ENCODE peak calls at places on chromosomes 13 and 19, in nine cellular contexts. One of them, this sample, is unnamed.

GRCh38 chr19:14440049-14440448 is 6.9 kb downstream of the PKN1 start:
- DNase-seq in brain microvascular endothelial cell: no peak
- DNase-seq in Caco-2: no peak
- DNase-seq in AG10803: no peak
- DNase-seq in neural progenitor cell: no peak
- DNase-seq in tibial nerve: peak
- DNase-seq in CD8-positive, alpha-beta T cell: peak
- DNase-seq in prostate gland: no peak
- DNase-seq in GM23248: no peak
- DNase-seq in this sample: peak

GRCh38 chr19:19740755-19741154 is 7.8 kb upstream of the ZNF14 start:
- DNase-seq in tibial nerve: no peak
- DNase-seq in CD8-positive, alpha-beta T cell: no peak
- DNase-seq in neural progenitor cell: no peak
- DNase-seq in Caco-2: no peak
- DNase-seq in AG10803: no peak
- DNase-seq in prostate gland: no peak
- DNase-seq in brain microvascular endothelial cell: no peak
- DNase-seq in GM23248: no peak
- DNase-seq in this sample: no peak

GRCh38 chr13:22915442-22916082 is 265.2 kb upstream of the SGCG start:
- DNase-seq in GM23248: peak
- DNase-seq in brain microvascular endothelial cell: peak
- DNase-seq in Caco-2: peak
- DNase-seq in neural progenitor cell: peak
- DNase-seq in prostate gland: peak
- DNase-seq in AG10803: peak
- DNase-seq in CD8-positive, alpha-beta T cell: no peak
- DNase-seq in tibial nerve: no peak
- DNase-seq in this sample: peak

GRCh38 chr19:3097442-3097871 is 3.3 kb downstream of the GNA11 start:
- DNase-seq in AG10803: no peak
- DNase-seq in GM23248: peak
- DNase-seq in brain microvascular endothelial cell: no peak
- DNase-seq in Caco-2: no peak
- DNase-seq in prostate gland: no peak
- DNase-seq in neural progenitor cell: no peak
- DNase-seq in CD8-positive, alpha-beta T cell: no peak
- DNase-seq in tibial nerve: no peak
- DNase-seq in this sample: no peak

GRCh38 chr13:48526269-48526668 is 6.6 kb downstream of the RCBTB2 start:
- DNase-seq in neural progenitor cell: no peak
- DNase-seq in tibial nerve: no peak
- DNase-seq in prostate gland: no peak
- DNase-seq in AG10803: no peak
- DNase-seq in CD8-positive, alpha-beta T cell: peak
- DNase-seq in brain microvascular endothelial cell: no peak
- DNase-seq in Caco-2: no peak
- DNase-seq in GM23248: no peak
- DNase-seq in this sample: no peak

GRCh38 chr13:100306444-100306999 is 217.6 kb downstream of the PCCA start:
- DNase-seq in tibial nerve: no peak
- DNase-seq in GM23248: no peak
- DNase-seq in neural progenitor cell: no peak
- DNase-seq in CD8-positive, alpha-beta T cell: no peak
- DNase-seq in brain microvascular endothelial cell: no peak
- DNase-seq in AG10803: no peak
- DNase-seq in Caco-2: no peak
- DNase-seq in prostate gland: no peak
- DNase-seq in this sample: no peak

GRCh38 chr13:110767476-110767875 is 54.0 kb downstream of the ING1 start:
- DNase-seq in brain microvascular endothelial cell: no peak
- DNase-seq in tibial nerve: no peak
- DNase-seq in AG10803: no peak
- DNase-seq in prostate gland: no peak
- DNase-seq in CD8-positive, alpha-beta T cell: no peak
- DNase-seq in Caco-2: no peak
- DNase-seq in GM23248: no peak
- DNase-seq in neural progenitor cell: no peak
- DNase-seq in this sample: no peak

GRCh38 chr13:34719060-34719875 is 222.8 kb upstream of the NBEA start:
- DNase-seq in neural progenitor cell: peak
- DNase-seq in Caco-2: no peak
- DNase-seq in CD8-positive, alpha-beta T cell: no peak
- DNase-seq in GM23248: no peak
- DNase-seq in AG10803: no peak
- DNase-seq in brain microvascular endothelial cell: no peak
- DNase-seq in tibial nerve: no peak
- DNase-seq in prostate gland: no peak
- DNase-seq in this sample: no peak

GRCh38 chr13:49620170-49620621 is 8.1 kb upstream of the ARL11 start:
- DNase-seq in CD8-positive, alpha-beta T cell: no peak
- DNase-seq in brain microvascular endothelial cell: no peak
- DNase-seq in Caco-2: peak
- DNase-seq in prostate gland: no peak
- DNase-seq in neural progenitor cell: no peak
- DNase-seq in tibial nerve: no peak
- DNase-seq in AG10803: no peak
- DNase-seq in GM23248: peak
- DNase-seq in this sample: peak

GRCh38 chr13:76769238-76769859 is 116.9 kb downstream of the KCTD12 start:
- DNase-seq in GM23248: no peak
- DNase-seq in tibial nerve: no peak
- DNase-seq in Caco-2: no peak
- DNase-seq in CD8-positive, alpha-beta T cell: no peak
- DNase-seq in brain microvascular endothelial cell: no peak
- DNase-seq in neural progenitor cell: no peak
- DNase-seq in prostate gland: no peak
- DNase-seq in AG10803: peak
- DNase-seq in this sample: no peak

GRCh38 chr13:73369095-73369494 is 310.3 kb downstream of the KLF5 start:
- DNase-seq in tibial nerve: no peak
- DNase-seq in Caco-2: no peak
- DNase-seq in prostate gland: no peak
- DNase-seq in GM23248: no peak
- DNase-seq in AG10803: no peak
- DNase-seq in neural progenitor cell: no peak
- DNase-seq in brain microvascular endothelial cell: no peak
- DNase-seq in CD8-positive, alpha-beta T cell: no peak
- DNase-seq in this sample: no peak

GRCh38 chr13:50410921-50411712 is 395.9 kb downstream of the KCNRG start:
- DNase-seq in prostate gland: no peak
- DNase-seq in Caco-2: peak
- DNase-seq in neural progenitor cell: no peak
- DNase-seq in AG10803: peak
- DNase-seq in tibial nerve: no peak
- DNase-seq in brain microvascular endothelial cell: peak
- DNase-seq in GM23248: peak
- DNase-seq in CD8-positive, alpha-beta T cell: no peak
- DNase-seq in this sample: peak

GRCh38 chr13:114212096-114212495 is 22.6 kb upstream of the CDC16 start:
- DNase-seq in GM23248: peak
- DNase-seq in Caco-2: no peak
- DNase-seq in tibial nerve: no peak
- DNase-seq in brain microvascular endothelial cell: peak
- DNase-seq in prostate gland: no peak
- DNase-seq in neural progenitor cell: no peak
- DNase-seq in AG10803: no peak
- DNase-seq in CD8-positive, alpha-beta T cell: peak
- DNase-seq in this sample: no peak

GRCh38 chr19:34173145-34173956 is 1.0 kb downstream of the LSM14A start:
- DNase-seq in AG10803: peak
- DNase-seq in CD8-positive, alpha-beta T cell: peak
- DNase-seq in tibial nerve: peak
- DNase-seq in Caco-2: peak
- DNase-seq in brain microvascular endothelial cell: no peak
- DNase-seq in GM23248: peak
- DNase-seq in prostate gland: peak
- DNase-seq in neural progenitor cell: peak
- DNase-seq in this sample: no peak

GRCh38 chr13:84668637-84669036 is 786.4 kb upstream of the SLITRK1 start:
- DNase-seq in GM23248: no peak
- DNase-seq in neural progenitor cell: no peak
- DNase-seq in Caco-2: no peak
- DNase-seq in CD8-positive, alpha-beta T cell: no peak
- DNase-seq in tibial nerve: no peak
- DNase-seq in brain microvascular endothelial cell: no peak
- DNase-seq in AG10803: no peak
- DNase-seq in prostate gland: no peak
- DNase-seq in this sample: no peak

GRCh38 chr13:43401364-43401763 is 378.0 kb downstream of the DNAJC15 start:
- DNase-seq in prostate gland: no peak
- DNase-seq in brain microvascular endothelial cell: no peak
- DNase-seq in CD8-positive, alpha-beta T cell: no peak
- DNase-seq in neural progenitor cell: no peak
- DNase-seq in tibial nerve: no peak
- DNase-seq in GM23248: no peak
- DNase-seq in AG10803: no peak
- DNase-seq in Caco-2: no peak
- DNase-seq in this sample: no peak

GRCh38 chr19:1907563-1908363 is 2.6 kb downstream of the ADAT3 start:
- DNase-seq in GM23248: peak
- DNase-seq in Caco-2: peak
- DNase-seq in prostate gland: no peak
- DNase-seq in AG10803: no peak
- DNase-seq in neural progenitor cell: no peak
- DNase-seq in tibial nerve: no peak
- DNase-seq in brain microvascular endothelial cell: no peak
- DNase-seq in CD8-positive, alpha-beta T cell: no peak
- DNase-seq in this sample: peak
- H3K4me3 ChIP-seq in GM23248: no peak
- H3K4me3 ChIP-seq in Caco-2: no peak
- H3K4me3 ChIP-seq in prostate gland: peak
- H3K4me3 ChIP-seq in AG10803: no peak
- H3K4me3 ChIP-seq in neural progenitor cell: no peak
- H3K4me3 ChIP-seq in tibial nerve: no peak
- H3K4me3 ChIP-seq in brain microvascular endothelial cell: peak
- H3K4me3 ChIP-seq in CD8-positive, alpha-beta T cell: no peak
- H3K4me3 ChIP-seq in this sample: no peak

GRCh38 chr19:41546386-41546789 is 29.6 kb upstream of the CEACAM21 start:
- DNase-seq in AG10803: no peak
- DNase-seq in neural progenitor cell: no peak
- DNase-seq in tibial nerve: no peak
- DNase-seq in prostate gland: no peak
- DNase-seq in Caco-2: no peak
- DNase-seq in brain microvascular endothelial cell: no peak
- DNase-seq in CD8-positive, alpha-beta T cell: peak
- DNase-seq in GM23248: no peak
- DNase-seq in this sample: no peak

GRCh38 chr19:41543582-41543981 is 32.4 kb upstream of the CEACAM21 start:
- DNase-seq in prostate gland: no peak
- DNase-seq in neural progenitor cell: no peak
- DNase-seq in Caco-2: no peak
- DNase-seq in tibial nerve: no peak
- DNase-seq in brain microvascular endothelial cell: no peak
- DNase-seq in AG10803: no peak
- DNase-seq in CD8-positive, alpha-beta T cell: no peak
- DNase-seq in GM23248: no peak
- DNase-seq in this sample: no peak

GRCh38 chr19:41547569-41547968 is 28.4 kb upstream of the CEACAM21 start:
- DNase-seq in GM23248: no peak
- DNase-seq in Caco-2: no peak
- DNase-seq in prostate gland: no peak
- DNase-seq in CD8-positive, alpha-beta T cell: no peak
- DNase-seq in AG10803: no peak
- DNase-seq in tibial nerve: no peak
- DNase-seq in brain microvascular endothelial cell: no peak
- DNase-seq in neural progenitor cell: no peak
- DNase-seq in this sample: no peak

GRCh38 chr19:41548047-41548446 is 27.9 kb upstream of the CEACAM21 start:
- DNase-seq in AG10803: no peak
- DNase-seq in Caco-2: no peak
- DNase-seq in CD8-positive, alpha-beta T cell: no peak
- DNase-seq in brain microvascular endothelial cell: no peak
- DNase-seq in tibial nerve: no peak
- DNase-seq in neural progenitor cell: no peak
- DNase-seq in GM23248: no peak
- DNase-seq in prostate gland: no peak
- DNase-seq in this sample: no peak

DNA sequence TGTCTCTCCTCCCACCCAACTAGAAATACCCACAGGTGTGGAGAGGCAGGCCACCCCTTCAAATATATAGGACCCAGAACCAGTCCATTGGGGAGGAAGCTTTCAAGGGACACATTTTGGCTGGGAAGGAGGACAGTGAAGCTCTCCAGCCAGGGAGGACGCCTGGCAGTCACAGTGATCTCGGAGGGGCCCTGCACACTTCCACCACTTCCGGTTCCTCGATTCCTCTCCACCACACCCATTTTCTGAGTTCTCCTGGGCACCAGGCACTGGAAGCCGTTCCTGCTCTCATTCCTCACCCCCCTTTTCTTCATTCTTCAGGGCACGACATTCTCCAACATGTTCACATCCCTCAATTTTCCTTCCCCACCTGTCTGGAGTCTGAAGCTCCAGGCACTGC is 30.4 kb upstream of the CEACAM21 start:
- DNase-seq in prostate gland: no peak
- DNase-seq in neural progenitor cell: no peak
- DNase-seq in brain microvascular endothelial cell: no peak
- DNase-seq in GM23248: no peak
- DNase-seq in CD8-positive, alpha-beta T cell: no peak
- DNase-seq in Caco-2: no peak
- DNase-seq in tibial nerve: no peak
- DNase-seq in AG10803: no peak
- DNase-seq in this sample: no peak
- H3K4me3 ChIP-seq in prostate gland: no peak
- H3K4me3 ChIP-seq in neural progenitor cell: no peak
- H3K4me3 ChIP-seq in brain microvascular endothelial cell: no peak
- H3K4me3 ChIP-seq in GM23248: no peak
- H3K4me3 ChIP-seq in CD8-positive, alpha-beta T cell: peak
- H3K4me3 ChIP-seq in Caco-2: no peak
- H3K4me3 ChIP-seq in tibial nerve: no peak
- H3K4me3 ChIP-seq in AG10803: no peak
- H3K4me3 ChIP-seq in this sample: peak

GRCh38 chr13:109241160-109241559 is 545.2 kb downstream of the IRS2 start:
- DNase-seq in prostate gland: no peak
- DNase-seq in tibial nerve: no peak
- DNase-seq in brain microvascular endothelial cell: no peak
- DNase-seq in GM23248: peak
- DNase-seq in neural progenitor cell: no peak
- DNase-seq in Caco-2: no peak
- DNase-seq in CD8-positive, alpha-beta T cell: no peak
- DNase-seq in AG10803: peak
- DNase-seq in this sample: no peak

GRCh38 chr13:109246001-109246400 is 540.4 kb downstream of the IRS2 start:
- DNase-seq in GM23248: no peak
- DNase-seq in neural progenitor cell: peak
- DNase-seq in AG10803: no peak
- DNase-seq in tibial nerve: no peak
- DNase-seq in prostate gland: no peak
- DNase-seq in Caco-2: no peak
- DNase-seq in CD8-positive, alpha-beta T cell: no peak
- DNase-seq in brain microvascular endothelial cell: no peak
- DNase-seq in this sample: no peak

GRCh38 chr13:109243311-109243951 is 543.0 kb downstream of the IRS2 start:
- DNase-seq in neural progenitor cell: no peak
- DNase-seq in CD8-positive, alpha-beta T cell: no peak
- DNase-seq in prostate gland: no peak
- DNase-seq in AG10803: peak
- DNase-seq in GM23248: peak
- DNase-seq in Caco-2: peak
- DNase-seq in tibial nerve: no peak
- DNase-seq in brain microvascular endothelial cell: peak
- DNase-seq in this sample: no peak
- H3K4me3 ChIP-seq in neural progenitor cell: no peak
- H3K4me3 ChIP-seq in CD8-positive, alpha-beta T cell: no peak
- H3K4me3 ChIP-seq in prostate gland: no peak
- H3K4me3 ChIP-seq in AG10803: peak
- H3K4me3 ChIP-seq in GM23248: peak
- H3K4me3 ChIP-seq in Caco-2: no peak
- H3K4me3 ChIP-seq in tibial nerve: no peak
- H3K4me3 ChIP-seq in brain microvascular endothelial cell: peak
- H3K4me3 ChIP-seq in this sample: no peak

GRCh38 chr19:18612772-18613588 is at the start of gene TMEM59L:
- DNase-seq in prostate gland: no peak
- DNase-seq in tibial nerve: no peak
- DNase-seq in AG10803: no peak
- DNase-seq in neural progenitor cell: peak
- DNase-seq in Caco-2: no peak
- DNase-seq in brain microvascular endothelial cell: no peak
- DNase-seq in GM23248: peak
- DNase-seq in CD8-positive, alpha-beta T cell: peak
- DNase-seq in this sample: peak
- H3K4me3 ChIP-seq in prostate gland: peak
- H3K4me3 ChIP-seq in tibial nerve: peak
- H3K4me3 ChIP-seq in AG10803: peak
- H3K4me3 ChIP-seq in neural progenitor cell: peak
- H3K4me3 ChIP-seq in Caco-2: peak
- H3K4me3 ChIP-seq in brain microvascular endothelial cell: peak
- H3K4me3 ChIP-seq in GM23248: peak
- H3K4me3 ChIP-seq in CD8-positive, alpha-beta T cell: peak
- H3K4me3 ChIP-seq in this sample: peak

This sample was measured in left lung.